ENCODE peak calls at places on chromosomes 2 and 18, in nine cellular contexts. One of them, this sample, is unnamed.

GRCh38 chr2:65175894-65176527 is 46.1 kb upstream of the RAB1A start:
- DNase-seq in progenitor cell of endocrine pancreas: no peak
- DNase-seq in hepatic stellate cell: no peak
- DNase-seq in stimulated activated CD4-positive, alpha-beta T cell treated with anti-CD3 and anti-CD28 coated beads, Interleukin-4, amount 100 ng/mL, for 4 hours: no peak
- DNase-seq in T-helper 17 cell: no peak
- DNase-seq in HTR-8/SVneo: no peak
- DNase-seq in DMS 273 treated with DMSO at 0.1 percent for 48 hours: no peak
- DNase-seq in pancreas: no peak
- DNase-seq in fibroblast of mammary gland: peak; percentile 17
- DNase-seq in this sample: no peak

GRCh38 chr2:16124881-16125613 is 184.7 kb downstream of the MYCN start:
- DNase-seq in progenitor cell of endocrine pancreas: no peak
- DNase-seq in hepatic stellate cell: no peak
- DNase-seq in stimulated activated CD4-positive, alpha-beta T cell treated with anti-CD3 and anti-CD28 coated beads, Interleukin-4, amount 100 ng/mL, for 4 hours: no peak
- DNase-seq in T-helper 17 cell: no peak
- DNase-seq in HTR-8/SVneo: no peak
- DNase-seq in DMS 273 treated with DMSO at 0.1 percent for 48 hours: no peak
- DNase-seq in pancreas: no peak
- DNase-seq in fibroblast of mammary gland: no peak
- DNase-seq in this sample: no peak

GRCh38 chr2:10533811-10534321 is 85.7 kb upstream of the ODC1 start:
- DNase-seq in progenitor cell of endocrine pancreas: no peak
- DNase-seq in hepatic stellate cell: no peak
- DNase-seq in stimulated activated CD4-positive, alpha-beta T cell treated with anti-CD3 and anti-CD28 coated beads, Interleukin-4, amount 100 ng/mL, for 4 hours: no peak
- DNase-seq in T-helper 17 cell: no peak
- DNase-seq in HTR-8/SVneo: no peak
- DNase-seq in DMS 273 treated with DMSO at 0.1 percent for 48 hours: no peak
- DNase-seq in pancreas: no peak
- DNase-seq in fibroblast of mammary gland: no peak
- DNase-seq in this sample: no peak

GRCh38 chr2:220318037-220318436 is 690.6 kb downstream of the SLC4A3 start:
- DNase-seq in progenitor cell of endocrine pancreas: no peak
- DNase-seq in hepatic stellate cell: no peak
- DNase-seq in stimulated activated CD4-positive, alpha-beta T cell treated with anti-CD3 and anti-CD28 coated beads, Interleukin-4, amount 100 ng/mL, for 4 hours: no peak
- DNase-seq in T-helper 17 cell: no peak
- DNase-seq in HTR-8/SVneo: no peak
- DNase-seq in DMS 273 treated with DMSO at 0.1 percent for 48 hours: no peak
- DNase-seq in pancreas: no peak
- DNase-seq in fibroblast of mammary gland: no peak
- DNase-seq in this sample: no peak

GRCh38 chr2:86661333-86661732 is 37.7 kb upstream of the RNF103 start:
- DNase-seq in progenitor cell of endocrine pancreas: no peak
- DNase-seq in hepatic stellate cell: no peak
- DNase-seq in stimulated activated CD4-positive, alpha-beta T cell treated with anti-CD3 and anti-CD28 coated beads, Interleukin-4, amount 100 ng/mL, for 4 hours: no peak
- DNase-seq in T-helper 17 cell: no peak
- DNase-seq in HTR-8/SVneo: no peak
- DNase-seq in DMS 273 treated with DMSO at 0.1 percent for 48 hours: no peak
- DNase-seq in pancreas: no peak
- DNase-seq in fibroblast of mammary gland: peak; percentile 3
- DNase-seq in this sample: no peak

GRCh38 chr2:14569294-14569693 is 63.2 kb upstream of the LRATD1 start:
- DNase-seq in progenitor cell of endocrine pancreas: no peak
- DNase-seq in hepatic stellate cell: no peak
- DNase-seq in stimulated activated CD4-positive, alpha-beta T cell treated with anti-CD3 and anti-CD28 coated beads, Interleukin-4, amount 100 ng/mL, for 4 hours: no peak
- DNase-seq in T-helper 17 cell: no peak
- DNase-seq in HTR-8/SVneo: no peak
- DNase-seq in DMS 273 treated with DMSO at 0.1 percent for 48 hours: no peak
- DNase-seq in pancreas: no peak
- DNase-seq in fibroblast of mammary gland: peak; percentile 4
- DNase-seq in this sample: no peak

GRCh38 chr2:232327089-232328037 is 51.2 kb upstream of the ALPP start:
- DNase-seq in progenitor cell of endocrine pancreas: peak; percentile 83
- DNase-seq in hepatic stellate cell: peak; percentile 78
- DNase-seq in stimulated activated CD4-positive, alpha-beta T cell treated with anti-CD3 and anti-CD28 coated beads, Interleukin-4, amount 100 ng/mL, for 4 hours: peak; percentile 67
- DNase-seq in T-helper 17 cell: peak; percentile 85
- DNase-seq in HTR-8/SVneo: peak; percentile 42
- DNase-seq in DMS 273 treated with DMSO at 0.1 percent for 48 hours: peak; percentile 8
- DNase-seq in pancreas: peak; percentile 85
- DNase-seq in fibroblast of mammary gland: peak; percentile 58
- DNase-seq in this sample: peak; percentile 67

GRCh38 chr18:79402977-79403722 is 7.4 kb downstream of the NFATC1 start:
- DNase-seq in progenitor cell of endocrine pancreas: no peak
- DNase-seq in hepatic stellate cell: peak; percentile 73
- DNase-seq in stimulated activated CD4-positive, alpha-beta T cell treated with anti-CD3 and anti-CD28 coated beads, Interleukin-4, amount 100 ng/mL, for 4 hours: no peak
- DNase-seq in T-helper 17 cell: no peak
- DNase-seq in HTR-8/SVneo: no peak
- DNase-seq in DMS 273 treated with DMSO at 0.1 percent for 48 hours: no peak
- DNase-seq in pancreas: peak; percentile 66
- DNase-seq in fibroblast of mammary gland: no peak
- DNase-seq in this sample: no peak

GRCh38 chr18:8516391-8517250 is 92.6 kb upstream of the RAB12 start:
- DNase-seq in progenitor cell of endocrine pancreas: no peak
- DNase-seq in hepatic stellate cell: no peak
- DNase-seq in stimulated activated CD4-positive, alpha-beta T cell treated with anti-CD3 and anti-CD28 coated beads, Interleukin-4, amount 100 ng/mL, for 4 hours: no peak
- DNase-seq in T-helper 17 cell: no peak
- DNase-seq in HTR-8/SVneo: no peak
- DNase-seq in DMS 273 treated with DMSO at 0.1 percent for 48 hours: no peak
- DNase-seq in pancreas: no peak
- DNase-seq in fibroblast of mammary gland: no peak
- DNase-seq in this sample: no peak

GRCh38 chr2:235445116-235445515 is 48.7 kb upstream of the AGAP1 start:
- DNase-seq in progenitor cell of endocrine pancreas: no peak
- DNase-seq in hepatic stellate cell: no peak
- DNase-seq in stimulated activated CD4-positive, alpha-beta T cell treated with anti-CD3 and anti-CD28 coated beads, Interleukin-4, amount 100 ng/mL, for 4 hours: no peak
- DNase-seq in T-helper 17 cell: no peak
- DNase-seq in HTR-8/SVneo: no peak
- DNase-seq in DMS 273 treated with DMSO at 0.1 percent for 48 hours: no peak
- DNase-seq in pancreas: no peak
- DNase-seq in fibroblast of mammary gland: no peak
- DNase-seq in this sample: no peak